ENCODE peak calls at places on chromosomes 3 and 15, in four cellular contexts. U is hepatocyte, K is GM23338, N is MM.1S. L is an unnamed sample.

GRCh38 chr15:74752486-74753395 is 4.1 kb downstream of the CYP1A2 start:
- DNase-seq in U (no peak), K (no peak), N (no peak), L (peak; percentile 65)

GRCh38 chr3:169871129-169871886 is 1.6 kb upstream of the LRRC31 start:
- DNase-seq in U (no peak), K (no peak), N (peak; percentile 25), L (peak; percentile 43)

GRCh38 chr3:105399611-105400010 is 32.9 kb downstream of the ALCAM start:
- DNase-seq in U (no peak), K (no peak), N (no peak), L (no peak)

GRCh38 chr3:49701388-49702077 is 12.2 kb downstream of the RNF123 start:
- DNase-seq in U (no peak), K (peak; percentile 85), N (no peak), L (no peak)

GRCh38 chr15:57060799-57061198 is 142.4 kb downstream of the TCF12 start:
- DNase-seq in U (no peak), K (no peak), N (no peak), L (peak; percentile 84)

GRCh38 chr3:168604767-168605166 is 509.0 kb upstream of the GOLIM4 start:
- DNase-seq in U (no peak), K (no peak), N (no peak), L (no peak)

GRCh38 chr15:62999923-63000484 is 42.5 kb upstream of the TPM1 start:
- DNase-seq in U (no peak), K (peak; percentile 20), N (no peak), L (no peak)

GRCh38 chr3:52036222-52036694 is 20.1 kb downstream of the DUSP7 start:
- DNase-seq in U (no peak), K (no peak), N (no peak), L (no peak)

GRCh38 chr15:99983894-99984293 is 250.7 kb upstream of the LYSMD4 start:
- DNase-seq in U (peak; percentile 25), K (peak; percentile 52), N (no peak), L (no peak)

GRCh38 chr3:14621093-14621492 is 30.5 kb upstream of the CCDC174 start:
- DNase-seq in U (no peak), K (no peak), N (no peak), L (no peak)

GRCh38 chr3:157201648-157202278 is 41.8 kb upstream of the CCNL1 start:
- DNase-seq in U (peak; percentile 45), K (peak; percentile 81), N (peak; percentile 81), L (peak; percentile 70)

GRCh38 chr3:58497074-58497473 is 5.2 kb downstream of the KCTD6 start:
- DNase-seq in U (no peak), K (peak; percentile 81), N (no peak), L (no peak)

GRCh38 chr3:51819709-51820406 is 40.8 kb upstream of the IQCF6 start:
- DNase-seq in U (no peak), K (peak; percentile 90), N (no peak), L (peak; percentile 11)

GRCh38 chr3:185422677-185423076 is 59.7 kb downstream of the MAP3K13 start:
- DNase-seq in U (no peak), K (no peak), N (peak; percentile 26), L (no peak)

GRCh38 chr15:35196273-35196672 is 111.2 kb upstream of the NANOGP8 start:
- DNase-seq in U (no peak), K (peak; percentile 16), N (no peak), L (no peak)

GRCh38 chr3:48426401-48426909 is 3.4 kb downstream of the PLXNB1 start:
- DNase-seq in U (no peak), K (no peak), N (no peak), L (no peak)

GRCh38 chr3:99857278-99857677 is 39.6 kb downstream of the CMSS1 start:
- DNase-seq in U (no peak), K (no peak), N (no peak), L (no peak)

GRCh38 chr15:70111203-70112017 is 13.7 kb upstream of the TLE3 start:
- DNase-seq in U (peak; percentile 85), K (peak; percentile 93), N (no peak), L (peak; percentile 61)
- TF ChIP-seq EZH2phosphoT487 in U (no peak), K (no peak), N (no peak), L (no peak)

GRCh38 chr15:42058791-42059190 is 35.6 kb downstream of the PLA2G4D start:
- DNase-seq in U (no peak), K (no peak), N (no peak), L (no peak)
- TF ChIP-seq EZH2 in U (no peak), K (no peak), N (no peak), L (no peak)

GRCh38 chr15:88908123-88908522 is 5.1 kb downstream of the MFGE8 start:
- DNase-seq in U (no peak), K (no peak), N (no peak), L (no peak)
- H3K27ac ChIP-seq in U (no peak overlapping the region), K (peak overlapping the region; percentile 50), N (no peak overlapping the region), L (no peak overlapping the region)

GRCh38 chr15:90234519-90234988 is 545 bp downstream of the GDPGP1 start:
- DNase-seq in U (peak; percentile 41), K (no peak), N (no peak), L (peak; percentile 27)
- TF ChIP-seq EZH2phosphoT487 in U (no peak), K (no peak), N (no peak), L (no peak)

DNA sequence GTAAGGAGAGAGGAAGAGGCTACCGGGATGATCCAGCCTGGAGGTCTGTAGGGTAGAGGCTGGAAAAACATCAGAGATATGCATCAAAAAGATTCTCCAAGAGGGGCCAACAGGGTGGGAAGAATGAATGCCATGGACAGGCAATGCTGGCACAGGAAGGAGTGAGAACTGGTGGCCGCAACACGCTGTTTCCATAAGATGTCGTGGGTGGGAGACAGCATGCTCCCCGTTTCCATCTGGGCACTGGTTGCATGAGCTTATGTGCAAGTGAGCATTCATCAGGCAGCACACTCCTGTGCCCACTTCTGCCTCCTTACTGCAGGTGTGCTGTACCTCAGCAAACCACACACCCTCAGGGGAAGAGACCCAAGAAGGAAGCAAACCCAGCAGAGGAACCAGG is 59.4 kb downstream of the GABRB3 start:
- DNase-seq in U (no peak), K (no peak), N (no peak), L (no peak)
- TF ChIP-seq EZH2 in U (no peak), K (no peak), N (no peak), L (no peak)

GRCh38 chr3:8556470-8556869 is 54.8 kb downstream of the LMCD1 start:
- DNase-seq in U (no peak), K (no peak), N (no peak), L (no peak)

GRCh38 chr3:8555705-8556314 is 54.2 kb downstream of the LMCD1 start:
- DNase-seq in U (no peak), K (no peak), N (no peak), L (no peak)

GRCh38 chr3:8559351-8559750 is 57.7 kb downstream of the LMCD1 start:
- DNase-seq in U (no peak), K (no peak), N (no peak), L (no peak)

GRCh38 chr3:8558645-8559044 is 57.0 kb downstream of the LMCD1 start:
- DNase-seq in U (no peak), K (no peak), N (no peak), L (no peak)

GRCh38 chr3:8557298-8557697 is 55.7 kb downstream of the LMCD1 start:
- DNase-seq in U (no peak), K (no peak), N (no peak), L (no peak)
- H3K27ac ChIP-seq in U (peak overlapping the region; percentile 15), K (no peak overlapping the region), N (no peak overlapping the region), L (no peak overlapping the region)

DNA sequence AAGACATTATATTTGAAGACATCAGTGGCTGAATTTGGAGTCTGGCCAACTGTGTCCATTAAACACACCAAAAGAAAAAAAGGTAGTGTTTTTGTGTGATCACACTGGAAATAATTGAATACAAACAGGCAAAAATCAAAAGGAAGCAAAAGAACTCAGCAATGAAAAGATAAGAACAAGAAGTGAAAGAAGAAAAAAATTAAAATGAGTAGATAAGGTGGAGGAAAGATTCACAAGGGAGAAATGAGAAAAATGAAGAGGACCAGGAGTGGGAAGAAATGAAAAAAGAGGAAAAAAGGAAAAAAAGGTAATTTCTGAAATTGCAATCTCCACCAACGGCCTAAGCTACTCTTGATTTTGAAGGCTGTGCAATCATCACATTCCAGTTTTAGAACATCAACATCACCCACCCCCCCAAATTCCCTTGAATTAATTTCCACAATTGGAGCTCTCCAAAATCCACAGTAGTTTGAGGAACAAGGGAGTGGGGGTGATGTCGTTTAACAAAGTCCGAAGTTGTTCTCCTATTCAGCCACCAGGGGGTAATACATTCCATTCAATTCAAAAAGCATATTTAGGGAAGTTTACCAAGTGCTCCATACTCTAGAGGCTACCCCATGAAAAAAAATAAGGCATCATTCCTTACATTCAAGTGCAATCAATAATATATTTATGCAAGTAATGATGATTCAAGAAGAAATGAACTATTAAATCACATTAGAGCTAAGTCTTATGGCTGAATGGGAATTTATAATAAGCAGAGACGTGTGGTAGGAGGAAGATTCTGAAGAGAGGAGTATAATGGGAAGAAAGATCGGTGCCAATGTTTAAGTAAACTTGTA is 37.4 kb downstream of the ZNF860 start:
- DNase-seq in U (peak; percentile 54), K (peak; percentile 77), N (peak; percentile 39), L (peak; percentile 78)
- TF ChIP-seq EZH2phosphoT487 in U (no peak), K (no peak), N (no peak), L (no peak)

L was measured in PC-3.